ENCODE peak calls at places on chromosomes 12 and 14, in seven cellular contexts. V is brain microvascular endothelial cell, H is tibial artery, L is mammary epithelial cell, I is cardiac muscle cell, G is tibial nerve, T is fibroblast of mammary gland. E is an unnamed sample.

GRCh38 chr14:78455896-78456435 is 285.8 kb downstream of the NRXN3 start:
- DNase-seq in V (no peak), H (no peak), L (no peak), I (no peak), G (no peak), T (no peak), E (no peak)

GRCh38 chr12:54049164-54049563 is 4.5 kb upstream of the HOXC4 start:
- DNase-seq in V (no peak), H (no peak), L (no peak), I (no peak), G (no peak), T (no peak), E (no peak)

GRCh38 chr12:57610553-57611115 is 601 bp upstream of the ARHGEF25 start:
- DNase-seq in V (no peak), H (peak; percentile 66), L (no peak), I (peak; percentile 23), G (peak; percentile 44), T (no peak), E (peak; percentile 85)

GRCh38 chr12:91913651-91914050 is 232.0 kb downstream of the BTG1 start:
- DNase-seq in V (no peak), H (no peak), L (no peak), I (no peak), G (no peak), T (peak; percentile 15), E (no peak)

GRCh38 chr14:54549862-54550261 is 17.1 kb upstream of the SAMD4A start:
- DNase-seq in V (no peak), H (no peak), L (no peak), I (peak; percentile 52), G (no peak), T (peak; percentile 18), E (no peak)

GRCh38 chr12:45547822-45548221 is 181.7 kb upstream of the ARID2 start:
- DNase-seq in V (peak; percentile 4), H (no peak), L (no peak), I (no peak), G (no peak), T (peak; percentile 16), E (no peak)

GRCh38 chr14:36915089-36915488 is 253.4 kb downstream of the PAX9 start:
- DNase-seq in V (no peak), H (no peak), L (no peak), I (no peak), G (no peak), T (no peak), E (no peak)

GRCh38 chr14:76676539-76676938 is 84.7 kb upstream of the VASH1 start:
- DNase-seq in V (no peak), H (no peak), L (no peak), I (no peak), G (no peak), T (no peak), E (peak; percentile 19)

GRCh38 chr12:53695148-53696138 is 19.6 kb upstream of the ATP5MC2 start:
- DNase-seq in V (peak; percentile 39), H (no peak), L (no peak), I (peak; percentile 38), G (no peak), T (peak; percentile 60), E (no peak)

GRCh38 chr14:71523630-71524320 is 408.5 kb upstream of the RGS6 start:
- DNase-seq in V (no peak), H (no peak), L (no peak), I (no peak), G (no peak), T (peak; percentile 42), E (no peak)

GRCh38 chr14:92960706-92961566 is 38.0 kb downstream of the CHGA start:
- DNase-seq in V (peak; percentile 43), H (no peak), L (peak; percentile 34), I (no peak), G (no peak), T (peak; percentile 48), E (no peak)

GRCh38 chr12:64219135-64219534 is 3.0 kb downstream of the KICS2 start:
- DNase-seq in V (no peak), H (no peak), L (no peak), I (no peak), G (no peak), T (no peak), E (no peak)

GRCh38 chr12:56122637-56123036 is 4.6 kb downstream of the ZC3H10 start:
- DNase-seq in V (no peak), H (no peak), L (no peak), I (no peak), G (no peak), T (no peak), E (no peak)

GRCh38 chr14:84074626-84075025 is 1455.3 kb upstream of the FLRT2 start:
- DNase-seq in V (no peak), H (no peak), L (no peak), I (no peak), G (no peak), T (no peak), E (no peak)

GRCh38 chr14:101862177-101862576 is 100.7 kb downstream of the PPP2R5C start:
- DNase-seq in V (no peak), H (no peak), L (no peak), I (no peak), G (no peak), T (peak; percentile 72), E (no peak)

DNA sequence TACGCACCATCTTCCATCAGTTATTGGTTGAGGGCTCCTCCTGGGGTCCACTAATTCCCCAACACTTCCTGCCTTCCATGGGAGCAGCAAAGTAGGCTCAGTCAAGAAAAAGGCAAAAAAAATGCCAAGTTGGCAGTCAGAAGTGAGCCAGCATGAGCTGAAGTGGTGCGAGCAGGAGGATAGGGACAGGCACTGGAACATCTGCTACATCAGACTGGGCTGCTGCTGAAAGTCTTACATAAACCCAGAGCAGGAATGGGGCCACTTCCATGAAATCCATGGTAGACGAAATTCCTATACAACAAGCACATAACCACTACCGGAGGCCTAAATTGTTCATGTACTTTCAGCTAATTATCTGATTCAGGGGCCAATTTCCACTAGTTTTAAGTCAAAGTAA is 17.1 kb downstream of the KCNK10 start:
- DNase-seq in V (no peak), H (no peak), L (no peak), I (no peak), G (no peak), T (no peak), E (no peak)
- H3K4me3 ChIP-seq in V (no peak overlapping the region), H (no peak overlapping the region), L (no peak overlapping the region), I (no peak overlapping the region), G (no peak overlapping the region), T (no peak overlapping the region), E (no peak overlapping the region)

GRCh38 chr12:38906482-38907170 is 1.2 kb upstream of the CPNE8 start:
- DNase-seq in V (peak; percentile 57), H (peak; percentile 90), L (peak; percentile 91), I (peak; percentile 90), G (peak; percentile 81), T (peak; percentile 89), E (peak; percentile 93)
- TF ChIP-seq CTCF in V (peak; percentile 92), H (peak; percentile 90), L (peak; percentile 83), I (peak; percentile 97), G (peak; percentile 87), T (peak; percentile 81), E (peak; percentile 92)

GRCh38 chr12:110917961-110918360 is 2.4 kb downstream of the MYL2 start:
- DNase-seq in V (no peak), H (no peak), L (no peak), I (no peak), G (no peak), T (no peak), E (no peak)
- H3K4me3 ChIP-seq in V (no peak overlapping the region), H (no peak overlapping the region), L (no peak overlapping the region), I (no peak overlapping the region), G (no peak overlapping the region), T (no peak overlapping the region), E (no peak overlapping the region)

GRCh38 chr12:107657133-107657532 is 28.5 kb upstream of the PWP1 start:
- DNase-seq in V (no peak), H (no peak), L (no peak), I (no peak), G (no peak), T (no peak), E (no peak)

GRCh38 chr12:107660230-107660629 is 25.4 kb upstream of the PWP1 start:
- DNase-seq in V (no peak), H (no peak), L (no peak), I (no peak), G (no peak), T (no peak), E (no peak)

GRCh38 chr12:107656302-107656701 is 29.3 kb upstream of the PWP1 start:
- DNase-seq in V (no peak), H (no peak), L (no peak), I (no peak), G (no peak), T (no peak), E (no peak)

GRCh38 chr12:107655281-107656065 is 30.1 kb upstream of the PWP1 start:
- DNase-seq in V (no peak), H (no peak), L (no peak), I (no peak), G (no peak), T (no peak), E (no peak)

DNA sequence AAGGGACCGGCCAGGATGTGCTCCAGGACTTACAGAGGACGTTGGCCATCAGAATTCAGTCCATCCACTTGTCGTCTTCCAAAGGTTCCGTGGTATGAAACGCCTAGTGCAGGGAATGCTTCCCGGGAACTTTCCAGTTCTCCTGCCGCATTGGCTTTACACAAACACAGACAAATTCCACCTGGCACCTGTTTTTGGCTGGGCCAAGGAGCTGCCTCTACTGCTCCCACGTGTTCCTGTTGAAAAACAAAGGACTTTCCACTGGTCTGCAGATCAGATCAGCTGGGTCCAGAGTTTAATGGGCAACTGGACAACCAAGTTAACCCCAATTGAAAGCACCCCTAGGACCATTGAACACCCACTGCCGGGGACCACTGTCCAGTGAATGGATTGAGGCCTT is 28.0 kb upstream of the PWP1 start:
- DNase-seq in V (no peak), H (no peak), L (no peak), I (no peak), G (no peak), T (no peak), E (no peak)
- TF ChIP-seq CTCF in V (no peak), H (no peak), L (no peak), I (no peak), G (no peak), T (no peak), E (no peak)

E was measured in coronary artery.